ENCODE peak calls at places on chromosomes 1 and 21, in four cellular contexts. One of them, this sample, is unnamed.

GRCh38 chr1:12188657-12189327 is 22.0 kb downstream of the TNFRSF1B start:
- DNase-seq in uterus: no peak
- DNase-seq in HepG2: no peak
- DNase-seq in sigmoid colon: no peak
- DNase-seq in this sample: no peak

GRCh38 chr1:234558186-234558836 is 51.7 kb downstream of the IRF2BP2 start:
- DNase-seq in uterus: peak; percentile 8
- DNase-seq in sigmoid colon: no peak
- DNase-seq in HepG2: no peak
- DNase-seq in this sample: no peak

GRCh38 chr1:119732465-119733168 is 20.9 kb downstream of the PHGDH start:
- DNase-seq in sigmoid colon: no peak
- DNase-seq in HepG2: no peak
- DNase-seq in uterus: no peak
- DNase-seq in this sample: no peak

GRCh38 chr1:81679972-81680371 is 120.8 kb upstream of the ADGRL2 start:
- DNase-seq in uterus: no peak
- DNase-seq in sigmoid colon: peak; percentile 65
- DNase-seq in HepG2: peak; percentile 3
- DNase-seq in this sample: no peak

GRCh38 chr21:35204850-35205564 is 155.9 kb upstream of the RUNX1 start:
- DNase-seq in uterus: peak; percentile 83
- DNase-seq in sigmoid colon: peak; percentile 89
- DNase-seq in HepG2: no peak
- DNase-seq in this sample: peak; percentile 19

GRCh38 chr1:110212165-110213142 is 2.3 kb downstream of the KCNC4 start:
- DNase-seq in HepG2: no peak
- DNase-seq in uterus: peak; percentile 39
- DNase-seq in sigmoid colon: no peak
- DNase-seq in this sample: no peak

GRCh38 chr21:37257967-37258877 is 8.9 kb downstream of the VPS26C start:
- DNase-seq in sigmoid colon: peak; percentile 76
- DNase-seq in uterus: peak; percentile 48
- DNase-seq in HepG2: peak; percentile 84
- DNase-seq in this sample: peak; percentile 36

GRCh38 chr1:19524791-19525190 is 39.5 kb upstream of the CAPZB start:
- DNase-seq in sigmoid colon: no peak
- DNase-seq in HepG2: no peak
- DNase-seq in uterus: no peak
- DNase-seq in this sample: no peak

GRCh38 chr1:83996621-83997020 is 2.3 kb downstream of the TTLL7 start:
- DNase-seq in HepG2: no peak
- DNase-seq in sigmoid colon: no peak
- DNase-seq in uterus: no peak
- DNase-seq in this sample: no peak

GRCh38 chr1:226882631-226883409 is 12.4 kb downstream of the PSEN2 start:
- DNase-seq in uterus: no peak
- DNase-seq in HepG2: no peak
- DNase-seq in sigmoid colon: no peak
- DNase-seq in this sample: no peak

GRCh38 chr21:34191876-34192275 is 118.5 kb downstream of the MRPS6 start:
- DNase-seq in uterus: no peak
- DNase-seq in sigmoid colon: no peak
- DNase-seq in HepG2: no peak
- DNase-seq in this sample: peak; percentile 42

GRCh38 chr1:82695443-82695842 is 894.7 kb downstream of the ADGRL2 start:
- DNase-seq in sigmoid colon: no peak
- DNase-seq in HepG2: no peak
- DNase-seq in uterus: no peak
- DNase-seq in this sample: no peak

GRCh38 chr1:181583598-181583997 is 100.3 kb downstream of the CACNA1E start:
- DNase-seq in HepG2: peak; percentile 6
- DNase-seq in sigmoid colon: no peak
- DNase-seq in uterus: no peak
- DNase-seq in this sample: no peak

GRCh38 chr1:37808369-37809319 is 636 bp upstream of the YRDC start:
- DNase-seq in HepG2: no peak
- DNase-seq in sigmoid colon: peak; percentile 86
- DNase-seq in uterus: peak; percentile 71
- DNase-seq in this sample: peak; percentile 85

GRCh38 chr21:28220670-28221069 is 772.0 kb downstream of the LTN1 start:
- DNase-seq in sigmoid colon: no peak
- DNase-seq in uterus: no peak
- DNase-seq in HepG2: no peak
- DNase-seq in this sample: no peak

GRCh38 chr1:70146488-70146887 is 58.9 kb downstream of the LRRC40 start:
- DNase-seq in uterus: no peak
- DNase-seq in sigmoid colon: no peak
- DNase-seq in HepG2: peak; percentile 31
- DNase-seq in this sample: no peak

GRCh38 chr1:94209425-94209824 is 28.0 kb downstream of the ARHGAP29 start:
- DNase-seq in uterus: no peak
- DNase-seq in sigmoid colon: no peak
- DNase-seq in HepG2: peak; percentile 64
- DNase-seq in this sample: no peak

GRCh38 chr1:61323681-61324328 is 241.4 kb downstream of the NFIA start:
- DNase-seq in sigmoid colon: no peak
- DNase-seq in uterus: no peak
- DNase-seq in HepG2: no peak
- DNase-seq in this sample: no peak

GRCh38 chr1:162873671-162874666 is 13.0 kb upstream of the CCDC190 start:
- DNase-seq in sigmoid colon: no peak
- DNase-seq in HepG2: peak; percentile 75
- DNase-seq in uterus: no peak
- DNase-seq in this sample: no peak

GRCh38 chr21:33070921-33071877 is 1.3 kb downstream of the OLIG1 start:
- DNase-seq in uterus: no peak
- DNase-seq in HepG2: no peak
- DNase-seq in sigmoid colon: no peak
- DNase-seq in this sample: no peak

GRCh38 chr1:219745070-219745469 is 132.2 kb upstream of the ZC3H11B start:
- DNase-seq in uterus: no peak
- DNase-seq in sigmoid colon: no peak
- DNase-seq in HepG2: no peak
- DNase-seq in this sample: no peak

GRCh38 chr1:219746141-219746540 is 133.2 kb upstream of the ZC3H11B start:
- DNase-seq in HepG2: no peak
- DNase-seq in uterus: no peak
- DNase-seq in sigmoid colon: no peak
- DNase-seq in this sample: no peak

GRCh38 chr1:219741011-219741859 is 128.3 kb upstream of the ZC3H11B start:
- DNase-seq in uterus: no peak
- DNase-seq in sigmoid colon: no peak
- DNase-seq in HepG2: no peak
- DNase-seq in this sample: no peak
- TF ChIP-seq POLR2A in uterus: no peak
- TF ChIP-seq POLR2A in sigmoid colon: no peak
- TF ChIP-seq POLR2A in HepG2: no peak
- TF ChIP-seq POLR2A in this sample: no peak

GRCh38 chr21:45416619-45417018 is 11.7 kb downstream of the COL18A1 start:
- DNase-seq in HepG2: no peak
- DNase-seq in uterus: no peak
- DNase-seq in sigmoid colon: peak; percentile 41
- DNase-seq in this sample: no peak
- H3K4me3 ChIP-seq in HepG2: no peak overlapping the region
- H3K4me3 ChIP-seq in uterus: no peak overlapping the region
- H3K4me3 ChIP-seq in sigmoid colon: no peak overlapping the region
- H3K4me3 ChIP-seq in this sample: no peak overlapping the region

GRCh38 chr1:39981385-39981784 is 26.4 kb downstream of the MFSD2A start:
- DNase-seq in HepG2: no peak
- DNase-seq in uterus: no peak
- DNase-seq in sigmoid colon: no peak
- DNase-seq in this sample: no peak
- TF ChIP-seq POLR2A in HepG2: no peak
- TF ChIP-seq POLR2A in uterus: no peak
- TF ChIP-seq POLR2A in sigmoid colon: no peak
- TF ChIP-seq POLR2A in this sample: no peak

GRCh38 chr1:52769346-52770033 is 43.2 kb downstream of the ZYG11B start:
- DNase-seq in HepG2: no peak
- DNase-seq in sigmoid colon: no peak
- DNase-seq in uterus: no peak
- DNase-seq in this sample: no peak
- H3K4me3 ChIP-seq in HepG2: no peak overlapping the region
- H3K4me3 ChIP-seq in sigmoid colon: no peak overlapping the region
- H3K4me3 ChIP-seq in uterus: no peak overlapping the region
- H3K4me3 ChIP-seq in this sample: no peak overlapping the region

DNA sequence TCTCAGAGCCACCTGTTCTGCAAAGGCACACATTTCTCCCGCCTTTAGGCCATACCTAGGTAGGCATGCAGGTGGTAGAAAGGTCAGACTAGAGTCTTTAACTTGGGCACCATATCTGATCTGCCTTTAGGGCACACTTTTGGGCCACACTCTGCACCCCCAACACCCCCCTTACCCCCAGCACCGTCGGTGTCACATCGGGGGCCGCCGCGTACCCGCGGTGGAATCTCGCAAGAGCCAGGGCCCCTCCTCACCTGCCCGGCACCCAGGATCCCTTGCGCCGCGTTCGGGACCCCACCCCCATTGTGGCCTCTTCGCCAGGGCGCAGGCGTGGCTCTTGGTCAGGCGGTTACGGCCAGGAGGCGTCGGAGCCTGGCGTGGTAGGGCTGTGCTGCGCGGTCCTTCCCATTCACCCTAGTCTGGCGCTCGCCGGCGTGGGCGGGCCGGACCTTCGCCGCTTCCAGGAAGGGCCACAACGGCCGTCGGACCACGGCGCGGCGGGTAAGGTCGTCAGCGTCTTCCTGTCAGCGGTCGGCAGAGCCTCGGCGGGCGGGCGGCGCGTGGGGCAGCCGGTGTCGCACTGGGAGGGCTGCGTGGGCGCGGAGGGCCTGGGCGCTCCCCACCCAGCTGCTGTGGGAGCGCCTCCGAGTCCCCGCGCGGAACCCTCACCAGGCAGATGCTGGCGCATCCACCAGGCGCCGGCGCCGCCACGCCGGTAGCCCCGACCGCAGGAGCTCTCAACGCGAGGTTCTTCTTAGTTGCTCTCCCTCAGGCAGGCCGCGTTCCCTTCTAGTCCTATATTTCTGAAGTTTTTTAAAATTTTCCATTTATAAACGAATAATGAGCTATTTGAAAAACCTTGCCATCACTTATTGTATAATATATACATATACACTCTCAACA is at the start of gene DNAH14:
- DNase-seq in HepG2: peak; percentile 71
- DNase-seq in uterus: peak; percentile 19
- DNase-seq in sigmoid colon: peak; percentile 68
- DNase-seq in this sample: peak; percentile 88
- TF ChIP-seq POLR2A in HepG2: peak; percentile 54
- TF ChIP-seq POLR2A in uterus: no peak
- TF ChIP-seq POLR2A in sigmoid colon: no peak
- TF ChIP-seq POLR2A in this sample: no peak

GRCh38 chr1:201686709-201687455 is 142.1 kb upstream of the IPO9 start:
- DNase-seq in sigmoid colon: no peak
- DNase-seq in HepG2: no peak
- DNase-seq in uterus: no peak
- DNase-seq in this sample: no peak
- H3K4me3 ChIP-seq in sigmoid colon: no peak overlapping the region
- H3K4me3 ChIP-seq in HepG2: no peak overlapping the region
- H3K4me3 ChIP-seq in uterus: no peak overlapping the region
- H3K4me3 ChIP-seq in this sample: no peak overlapping the region

This sample was measured in lower leg skin.